ENCODE peak calls at places on chromosomes 3 and 15, in eight cellular contexts. Z is hippocampal formation; B is GM04503; T is activated CD4-positive, CD25-positive, alpha-beta regulatory T cell; Q is GM04504; J is bronchial epithelial cell; I is AML-193; D is brain microvascular endothelial cell. E is an unnamed sample.

GRCh38 chr15:69722924-69723323 is 270.3 kb downstream of the RPLP1 start:
- DNase-seq in Z (no peak), B (no peak), T (no peak), Q (no peak), J (no peak), I (peak), D (no peak), E (no peak)

GRCh38 chr15:70140031-70140542 is 42.4 kb upstream of the TLE3 start:
- DNase-seq in Z (no peak), B (no peak), T (no peak), Q (no peak), J (no peak), I (no peak), D (no peak), E (no peak)

GRCh38 chr15:101242160-101242998 is 9.5 kb downstream of the CHSY1 start:
- DNase-seq in Z (no peak), B (no peak), T (no peak), Q (peak), J (peak), I (peak), D (peak), E (peak)

GRCh38 chr15:58212909-58213526 is 74.8 kb downstream of the AQP9 start:
- DNase-seq in Z (no peak), B (no peak), T (no peak), Q (no peak), J (peak), I (peak), D (peak), E (peak)

GRCh38 chr3:177753498-177754155 is 556.3 kb upstream of the TBL1XR1 start:
- DNase-seq in Z (no peak), B (no peak), T (no peak), Q (no peak), J (peak), I (no peak), D (no peak), E (peak)

GRCh38 chr3:150747909-150748568 is 14.9 kb downstream of the SIAH2 start:
- DNase-seq in Z (no peak), B (no peak), T (no peak), Q (no peak), J (no peak), I (peak), D (no peak), E (peak)

GRCh38 chr3:112074006-112074405 is 12.2 kb upstream of the C3orf52 start:
- DNase-seq in Z (no peak), B (no peak), T (no peak), Q (no peak), J (peak), I (no peak), D (peak), E (peak)

GRCh38 chr15:36805278-36805677 is 225.9 kb downstream of the CDIN1 start:
- DNase-seq in Z (no peak), B (no peak), T (no peak), Q (no peak), J (no peak), I (no peak), D (no peak), E (no peak)

GRCh38 chr3:123790254-123791072 is 93.7 kb downstream of the MYLK start:
- DNase-seq in Z (no peak), B (no peak), T (no peak), Q (no peak), J (no peak), I (no peak), D (no peak), E (peak)

GRCh38 chr3:194279106-194279505 is 72.0 kb downstream of the CPN2 start:
- DNase-seq in Z (no peak), B (no peak), T (no peak), Q (no peak), J (no peak), I (no peak), D (no peak), E (no peak)

GRCh38 chr3:106093616-106094015 is 224.8 kb upstream of the CBLB start:
- DNase-seq in Z (no peak), B (no peak), T (no peak), Q (no peak), J (peak), I (no peak), D (no peak), E (no peak)

GRCh38 chr3:194093822-194094221 is 42.1 kb upstream of the HES1 start:
- DNase-seq in Z (no peak), B (no peak), T (no peak), Q (no peak), J (no peak), I (no peak), D (no peak), E (no peak)

GRCh38 chr15:99978426-99978825 is 245.2 kb upstream of the LYSMD4 start:
- DNase-seq in Z (no peak), B (no peak), T (no peak), Q (no peak), J (peak), I (no peak), D (no peak), E (no peak)

GRCh38 chr3:154316974-154317767 is 7.1 kb downstream of the DHX36 start:
- DNase-seq in Z (no peak), B (no peak), T (no peak), Q (no peak), J (no peak), I (no peak), D (no peak), E (peak)

GRCh38 chr15:41838400-41838897 is at the start of gene PLA2G4B:
- DNase-seq in Z (no peak), B (no peak), T (no peak), Q (no peak), J (peak), I (no peak), D (no peak), E (no peak)

GRCh38 chr3:72265661-72266370 is 480.9 kb upstream of the PROK2 start:
- DNase-seq in Z (no peak), B (no peak), T (no peak), Q (no peak), J (no peak), I (no peak), D (no peak), E (no peak)

GRCh38 chr3:177724020-177724638 is 526.8 kb upstream of the TBL1XR1 start:
- DNase-seq in Z (peak), B (no peak), T (no peak), Q (no peak), J (no peak), I (peak), D (no peak), E (no peak)

GRCh38 chr3:178671261-178672191 is 135.3 kb downstream of the KCNMB2 start:
- DNase-seq in Z (no peak), B (peak), T (no peak), Q (peak), J (peak), I (no peak), D (peak), E (peak)

GRCh38 chr3:165170236-165170635 is 25.9 kb downstream of the SLITRK3 start:
- DNase-seq in Z (no peak), B (no peak), T (no peak), Q (no peak), J (no peak), I (no peak), D (no peak), E (no peak)

GRCh38 chr3:106827515-106828213 is 549.6 kb upstream of the CCDC54 start:
- DNase-seq in Z (no peak), B (peak), T (no peak), Q (no peak), J (peak), I (no peak), D (no peak), E (peak)

GRCh38 chr3:104040896-104041295 is 1325.8 kb upstream of the ALCAM start:
- DNase-seq in Z (no peak), B (no peak), T (no peak), Q (no peak), J (no peak), I (no peak), D (no peak), E (no peak)

E was measured in GM23248.